ENCODE peak calls at places on chromosomes 2 and 18, in seven cellular contexts. B, G, S, Y, U, X and L are unnamed samples.

GRCh38 chr2:233643128-233643527 is 6.9 kb downstream of the UGT1A10 start:
- DNase-seq in U (no peak), X (no peak), S (no peak), Y (no peak), B (no peak), G (peak; percentile 23), L (no peak)

GRCh38 chr18:3593381-3593903 is 143.5 kb downstream of the TGIF1 start:
- DNase-seq in X (peak; percentile 78), B (no peak), U (no peak), S (peak; percentile 58), G (no peak), Y (peak; percentile 76), L (no peak)

GRCh38 chr2:127149384-127149783 is 42.4 kb upstream of the BIN1 start:
- DNase-seq in G (no peak), Y (peak; percentile 88), U (no peak), S (peak; percentile 74), X (no peak), B (no peak), L (peak; percentile 47)

GRCh38 chr2:165648826-165649225 is 145.2 kb downstream of the GALNT3 start:
- DNase-seq in G (no peak), S (no peak), U (no peak), X (no peak), B (no peak), Y (no peak), L (no peak)

GRCh38 chr2:222033541-222033940 is 265.3 kb downstream of the PAX3 start:
- DNase-seq in B (no peak), S (no peak), U (no peak), G (no peak), X (no peak), Y (no peak), L (no peak)

GRCh38 chr2:74458957-74459290 is 686 bp downstream of the WBP1 start:
- DNase-seq in G (no peak), Y (no peak), S (no peak), B (no peak), X (no peak), U (no peak), L (no peak)

GRCh38 chr2:192194065-192194865 is 468 bp downstream of the TMEFF2 start:
- DNase-seq in X (peak; percentile 82), U (no peak), Y (no peak), B (peak; percentile 3), G (no peak), S (peak; percentile 24), L (peak; percentile 46)

GRCh38 chr18:8391068-8391467 is 218.2 kb upstream of the RAB12 start:
- DNase-seq in G (no peak), X (no peak), U (no peak), S (no peak), B (no peak), Y (no peak), L (no peak)

GRCh38 chr2:26704441-26704977 is 12.0 kb downstream of the KCNK3 start:
- DNase-seq in U (no peak), X (no peak), Y (peak; percentile 24), S (peak; percentile 92), B (no peak), G (no peak), L (peak; percentile 75)

GRCh38 chr18:11937874-11938478 is 29.9 kb upstream of the MPPE1 start:
- DNase-seq in Y (no peak), S (peak; percentile 77), B (peak; percentile 61), X (peak; percentile 63), U (peak; percentile 46), G (no peak), L (peak; percentile 72)

GRCh38 chr18:13932285-13933025 is 17.1 kb upstream of the MC2R start:
- DNase-seq in U (no peak), G (peak; percentile 5), B (no peak), X (no peak), S (no peak), Y (no peak), L (no peak)

GRCh38 chr2:66446178-66446860 is 11.4 kb downstream of the MEIS1 start:
- DNase-seq in S (peak; percentile 60), Y (no peak), X (no peak), G (no peak), U (no peak), B (no peak), L (peak; percentile 41)

GRCh38 chr18:35155403-35156117 is 85.3 kb upstream of the ZNF397 start:
- DNase-seq in G (no peak), Y (no peak), S (peak; percentile 14), X (no peak), B (no peak), U (no peak), L (no peak)

GRCh38 chr18:45780568-45780967 is 44.9 kb upstream of the SIGLEC15 start:
- DNase-seq in S (no peak), B (no peak), G (no peak), U (no peak), X (no peak), Y (no peak), L (no peak)

GRCh38 chr2:54106631-54107454 is 8.6 kb upstream of the ACYP2 start:
- DNase-seq in U (no peak), G (no peak), X (peak; percentile 18), S (peak; percentile 56), Y (no peak), B (no peak), L (peak; percentile 61)

GRCh38 chr2:190641469-190641868 is 7.4 kb upstream of the NAB1 start:
- DNase-seq in B (no peak), Y (no peak), U (no peak), S (no peak), X (no peak), G (no peak), L (no peak)

GRCh38 chr2:41930807-41931566 is 116.8 kb upstream of the PKDCC start:
- DNase-seq in X (no peak), G (no peak), U (no peak), Y (peak; percentile 48), S (no peak), B (no peak), L (no peak)

GRCh38 chr2:180573951-180574350 is 406.5 kb upstream of the UBE2E3 start:
- DNase-seq in B (no peak), U (no peak), S (peak; percentile 7), X (peak; percentile 76), Y (no peak), G (no peak), L (peak; percentile 13)

GRCh38 chr2:197113221-197113831 is 186.8 kb upstream of the PGAP1 start:
- DNase-seq in S (peak; percentile 33), Y (no peak), X (peak; percentile 45), B (no peak), G (no peak), U (no peak), L (peak; percentile 23)